ENCODE peak calls at places on chromosomes 1 and 21, in seven cellular contexts. S, T, E, R, C, F and Q are unnamed samples.

GRCh38 chr1:100542264-100542663 is 4.3 kb downstream of the GPR88 start:
- DNase-seq in C (no peak), F (no peak), E (no peak), T (no peak), S (no peak), R (no peak), Q (no peak)

GRCh38 chr1:110011527-110012041 is 22.8 kb upstream of the STRIP1 start:
- DNase-seq in C (no peak), S (peak), T (peak), E (peak), F (peak), R (peak), Q (peak)

GRCh38 chr1:47696911-47697441 is 259.1 kb downstream of the FOXD2 start:
- DNase-seq in R (no peak), T (no peak), F (peak), S (no peak), E (peak), C (no peak), Q (peak)

GRCh38 chr1:236101233-236102200 is 36.6 kb upstream of the NID1 start:
- DNase-seq in E (no peak), C (no peak), R (no peak), S (no peak), F (no peak), T (no peak), Q (no peak)

GRCh38 chr1:14968251-14968812 is 185.2 kb upstream of the TMEM51 start:
- DNase-seq in T (peak), C (no peak), F (peak), R (peak), S (no peak), E (peak), Q (no peak)

GRCh38 chr1:1625404-1625775 is 6.6 kb upstream of the MMP23B start:
- DNase-seq in R (no peak), C (no peak), T (no peak), F (no peak), E (no peak), S (no peak), Q (no peak)

GRCh38 chr1:113616201-113616600 is 143.1 kb downstream of the PHTF1 start:
- DNase-seq in R (no peak), C (no peak), T (peak), E (no peak), S (no peak), F (no peak), Q (no peak)

GRCh38 chr1:109632671-109633346 is 13.2 kb downstream of the AMPD2 start:
- DNase-seq in C (no peak), T (no peak), F (peak), S (no peak), R (no peak), E (no peak), Q (peak)

GRCh38 chr21:38645282-38645681 is 147.0 kb upstream of the ERG start:
- DNase-seq in E (no peak), R (peak), T (peak), C (no peak), S (peak), F (no peak), Q (no peak)

GRCh38 chr1:99820546-99820945 is 29.6 kb upstream of the AGL start:
- DNase-seq in T (no peak), R (no peak), S (no peak), F (no peak), C (no peak), E (peak), Q (no peak)

GRCh38 chr21:33871171-33871570 is 44.4 kb downstream of the ATP5PO start:
- DNase-seq in F (no peak), C (no peak), T (peak), R (no peak), E (no peak), S (no peak), Q (no peak)

GRCh38 chr1:227943354-227943753 is 4.4 kb downstream of the WNT9A start:
- DNase-seq in R (no peak), C (no peak), F (peak), E (no peak), T (no peak), S (no peak), Q (no peak)

GRCh38 chr1:44594871-44595735 is 79.2 kb downstream of the TMEM53 start:
- DNase-seq in S (no peak), T (peak), F (peak), C (peak), R (peak), E (peak), Q (peak)

GRCh38 chr1:116855788-116856187 is 53.9 kb upstream of the PTGFRN start:
- DNase-seq in S (no peak), C (no peak), F (no peak), R (peak), E (no peak), T (peak), Q (no peak)

GRCh38 chr1:30753660-30754123 is 3.9 kb downstream of the LAPTM5 start:
- DNase-seq in E (no peak), C (no peak), F (no peak), T (no peak), R (no peak), S (no peak), Q (no peak)

GRCh38 chr1:25112400-25112799 is 119.9 kb downstream of the SYF2 start:
- DNase-seq in F (no peak), T (no peak), C (no peak), S (no peak), R (no peak), E (no peak), Q (no peak)

GRCh38 chr1:24961961-24962861 is 32.1 kb upstream of the RUNX3 start:
- DNase-seq in T (no peak), R (no peak), S (no peak), E (no peak), F (no peak), C (no peak), Q (no peak)

GRCh38 chr1:103211073-103211472 is 102.8 kb upstream of the COL11A1 start:
- DNase-seq in T (peak), R (peak), F (no peak), S (no peak), C (no peak), E (no peak), Q (no peak)

GRCh38 chr21:35266546-35266945 is 217.4 kb upstream of the RUNX1 start:
- DNase-seq in T (no peak), F (no peak), R (no peak), E (no peak), S (no peak), C (no peak), Q (no peak)

GRCh38 chr1:182699673-182700350 is 15.4 kb upstream of the RGS8 start:
- DNase-seq in T (no peak), F (no peak), C (no peak), E (no peak), S (no peak), R (peak), Q (no peak)

GRCh38 chr1:169546087-169546995 is 39.9 kb downstream of the F5 start:
- DNase-seq in F (peak), E (peak), S (peak), T (peak), C (peak), R (peak), Q (peak)

GRCh38 chr1:225825078-225825477 is 15.2 kb downstream of the EPHX1 start:
- DNase-seq in R (no peak), F (no peak), T (no peak), C (no peak), E (no peak), S (no peak), Q (no peak)